ENCODE peak calls at places on chromosomes 5 and 9, in ten cellular contexts. X is LoVo; E is EL; D is HT-29; K is cardiac septum; G is central memory CD8-positive, alpha-beta T cell; H is CD8-positive, alpha-beta T cell; Q is right atrium auricular region; R is NCI-H2081; W is EH. N is an unnamed sample.

GRCh38 chr5:105898183-105898582 is 1772.6 kb downstream of the EFNA5 start:
- DNase-seq in X (no peak), E (no peak), D (no peak), K (no peak), G (no peak), H (no peak), Q (no peak), R (no peak), W (no peak), N (no peak)

GRCh38 chr5:147893820-147894219 is 12.5 kb downstream of the C5orf46 start:
- DNase-seq in X (peak; percentile 27), E (no peak), D (no peak), K (no peak), G (no peak), H (no peak), Q (no peak), R (no peak), W (peak; percentile 19), N (no peak)

GRCh38 chr5:117497626-117498025 is 923.0 kb upstream of the SEMA6A start:
- DNase-seq in X (no peak), E (no peak), D (no peak), K (no peak), G (no peak), H (no peak), Q (no peak), R (no peak), W (no peak), N (no peak)

GRCh38 chr9:4992872-4993271 is 7.8 kb downstream of the JAK2 start:
- DNase-seq in X (no peak), E (no peak), D (no peak), K (no peak), G (no peak), H (no peak), Q (no peak), R (no peak), W (no peak), N (no peak)

GRCh38 chr5:132746592-132747063 is 598 bp upstream of the CCNI2 start:
- DNase-seq in X (peak; percentile 63), E (peak; percentile 46), D (peak; percentile 80), K (no peak), G (no peak), H (peak; percentile 31), Q (no peak), R (no peak), W (peak; percentile 26), N (no peak)

GRCh38 chr9:68785965-68786364 is 80.9 kb downstream of the PIP5K1B start:
- DNase-seq in X (no peak), E (no peak), D (no peak), K (no peak), G (no peak), H (no peak), Q (no peak), R (no peak), W (no peak), N (no peak)

GRCh38 chr5:145867806-145868205 is 5.0 kb downstream of the GRXCR2 start:
- DNase-seq in X (no peak), E (no peak), D (no peak), K (no peak), G (no peak), H (no peak), Q (no peak), R (no peak), W (no peak), N (no peak)

GRCh38 chr5:26236936-26237335 is 801.5 kb downstream of the CDH9 start:
- DNase-seq in X (no peak), E (no peak), D (no peak), K (no peak), G (no peak), H (no peak), Q (no peak), R (no peak), W (no peak), N (no peak)

GRCh38 chr9:37480759-37481158 is 5.0 kb upstream of the POLR1E start:
- DNase-seq in X (no peak), E (no peak), D (no peak), K (no peak), G (no peak), H (no peak), Q (no peak), R (no peak), W (no peak), N (no peak)

GRCh38 chr5:54379590-54379989 is 69.2 kb upstream of the ARL15 start:
- DNase-seq in X (no peak), E (no peak), D (no peak), K (no peak), G (no peak), H (no peak), Q (no peak), R (no peak), W (no peak), N (no peak)

GRCh38 chr5:84088996-84089395 is 295.7 kb downstream of the EDIL3 start:
- DNase-seq in X (no peak), E (peak; percentile 14), D (peak; percentile 52), K (no peak), G (no peak), H (no peak), Q (no peak), R (peak; percentile 31), W (peak; percentile 10), N (no peak)

GRCh38 chr5:179978792-179979191 is 71.1 kb upstream of the TBC1D9B start:
- DNase-seq in X (no peak), E (no peak), D (no peak), K (no peak), G (no peak), H (no peak), Q (no peak), R (no peak), W (no peak), N (no peak)

GRCh38 chr9:101005248-101005647 is 23.3 kb upstream of the PLPPR1 start:
- DNase-seq in X (no peak), E (no peak), D (no peak), K (no peak), G (no peak), H (no peak), Q (no peak), R (no peak), W (no peak), N (no peak)

GRCh38 chr5:1460054-1460682 is 14.9 kb upstream of the SLC6A3 start:
- DNase-seq in X (no peak), E (no peak), D (no peak), K (peak; percentile 55), G (no peak), H (no peak), Q (no peak), R (peak; percentile 21), W (no peak), N (no peak)

GRCh38 chr9:133714606-133715294 is 23.4 kb downstream of the SARDH start:
- DNase-seq in X (no peak), E (peak; percentile 95), D (no peak), K (no peak), G (no peak), H (no peak), Q (peak; percentile 90), R (no peak), W (peak; percentile 79), N (no peak)

GRCh38 chr5:45696206-45696836 is at the start of gene HCN1:
- DNase-seq in X (no peak), E (no peak), D (no peak), K (peak; percentile 74), G (no peak), H (no peak), Q (peak; percentile 64), R (peak; percentile 85), W (peak; percentile 44), N (no peak)

N was measured in coronary artery.